ENCODE peak calls at places on chromosomes 16 and 17, in nine cellular contexts. T, O, G, U, I, D, R, Q and N are unnamed samples.

GRCh38 chr17:32458367-32458766 is 14.1 kb downstream of the PSMD11 start:
- DNase-seq in T (no peak), O (no peak), G (no peak), U (no peak), I (no peak), D (no peak), R (no peak), Q (no peak), N (no peak)

GRCh38 chr16:72224260-72224768 is 52.4 kb upstream of the PMFBP1 start:
- DNase-seq in T (no peak), O (no peak), G (no peak), U (peak), I (no peak), D (no peak), R (no peak), Q (no peak), N (no peak)

GRCh38 chr17:76022285-76022684 is 4.8 kb downstream of the EVPL start:
- DNase-seq in T (no peak), O (no peak), G (no peak), U (no peak), I (no peak), D (no peak), R (no peak), Q (no peak), N (no peak)

GRCh38 chr16:11634307-11634706 is 33.9 kb upstream of the SNN start:
- DNase-seq in T (no peak), O (no peak), G (no peak), U (no peak), I (no peak), D (no peak), R (no peak), Q (no peak), N (no peak)

GRCh38 chr16:19879241-19879792 is 5.3 kb downstream of the GPRC5B start:
- DNase-seq in T (no peak), O (no peak), G (no peak), U (peak), I (no peak), D (no peak), R (no peak), Q (peak), N (no peak)

GRCh38 chr16:73356401-73357079 is 308.6 kb upstream of the ZFHX3 start:
- DNase-seq in T (no peak), O (no peak), G (no peak), U (no peak), I (no peak), D (no peak), R (no peak), Q (no peak), N (no peak)

GRCh38 chr16:75222271-75222783 is 3.5 kb downstream of the CTRB1 start:
- DNase-seq in T (no peak), O (no peak), G (no peak), U (no peak), I (no peak), D (no peak), R (no peak), Q (no peak), N (no peak)

GRCh38 chr16:81415757-81416156 is 28.9 kb upstream of the CMIP start:
- DNase-seq in T (no peak), O (no peak), G (no peak), U (no peak), I (no peak), D (no peak), R (no peak), Q (no peak), N (no peak)

GRCh38 chr17:64767269-64767997 is 105.3 kb upstream of the SMURF2 start:
- DNase-seq in T (no peak), O (no peak), G (no peak), U (no peak), I (no peak), D (no peak), R (no peak), Q (no peak), N (no peak)

GRCh38 chr16:79261461-79261860 is 339.1 kb downstream of the MAF start:
- DNase-seq in T (peak), O (no peak), G (peak), U (peak), I (no peak), D (no peak), R (no peak), Q (peak), N (no peak)

GRCh38 chr17:77266891-77267341 is 126.1 kb downstream of the SEC14L1 start:
- DNase-seq in T (no peak), O (no peak), G (no peak), U (no peak), I (no peak), D (no peak), R (no peak), Q (peak), N (peak)

GRCh38 chr16:19196871-19197270 is 28.8 kb downstream of the SYT17 start:
- DNase-seq in T (no peak), O (no peak), G (no peak), U (no peak), I (no peak), D (no peak), R (no peak), Q (no peak), N (no peak)

GRCh38 chr17:40110457-40110856 is 10.1 kb upstream of the NR1D1 start:
- DNase-seq in T (no peak), O (no peak), G (no peak), U (no peak), I (no peak), D (no peak), R (no peak), Q (peak), N (no peak)

GRCh38 chr17:51751072-51751471 is 407.4 kb downstream of the CA10 start:
- DNase-seq in T (no peak), O (no peak), G (no peak), U (no peak), I (no peak), D (no peak), R (no peak), Q (no peak), N (no peak)

GRCh38 chr16:9115277-9115676 is 23.8 kb downstream of the HAPSTR1 start:
- DNase-seq in T (no peak), O (no peak), G (no peak), U (no peak), I (no peak), D (no peak), R (no peak), Q (no peak), N (no peak)

GRCh38 chr16:61419771-61420170 is 616.5 kb downstream of the CDH8 start:
- DNase-seq in T (no peak), O (no peak), G (no peak), U (no peak), I (no peak), D (no peak), R (no peak), Q (no peak), N (no peak)

GRCh38 chr17:76872221-76872873 is 4.1 kb downstream of the MGAT5B start:
- DNase-seq in T (no peak), O (no peak), G (no peak), U (no peak), I (no peak), D (no peak), R (no peak), Q (peak), N (no peak)

GRCh38 chr17:82866521-82867214 is 26.8 kb upstream of the ZNF750 start:
- DNase-seq in T (peak), O (no peak), G (no peak), U (no peak), I (no peak), D (no peak), R (no peak), Q (peak), N (no peak)

GRCh38 chr16:52964290-52964689 is 88.4 kb downstream of the CHD9NB start:
- DNase-seq in T (no peak), O (no peak), G (no peak), U (no peak), I (no peak), D (no peak), R (no peak), Q (no peak), N (no peak)

GRCh38 chr17:37770631-37771518 is 26.0 kb upstream of the HNF1B start:
- DNase-seq in T (peak), O (no peak), G (no peak), U (peak), I (no peak), D (peak), R (no peak), Q (peak), N (no peak)

GRCh38 chr16:84822990-84823389 is 3.2 kb downstream of the CRISPLD2 start:
- DNase-seq in T (no peak), O (no peak), G (no peak), U (no peak), I (no peak), D (no peak), R (no peak), Q (no peak), N (no peak)

GRCh38 chr16:48503779-48504178 is 106.2 kb downstream of the N4BP1 start:
- DNase-seq in T (peak), O (no peak), G (no peak), U (no peak), I (no peak), D (no peak), R (no peak), Q (peak), N (no peak)

GRCh38 chr17:4449736-4450135 is 16.0 kb downstream of the SPNS3 start:
- DNase-seq in T (no peak), O (no peak), G (no peak), U (peak), I (no peak), D (no peak), R (no peak), Q (peak), N (no peak)

GRCh38 chr17:42895185-42895555 is 5.4 kb upstream of the G6PC1 start:
- DNase-seq in T (no peak), O (no peak), G (no peak), U (peak), I (no peak), D (no peak), R (no peak), Q (no peak), N (no peak)

GRCh38 chr16:22924492-22924891 is 110.5 kb downstream of the HS3ST2 start:
- DNase-seq in T (no peak), O (no peak), G (no peak), U (no peak), I (no peak), D (no peak), R (no peak), Q (no peak), N (no peak)

GRCh38 chr16:84643180-84643583 is 5.1 kb upstream of the KLHL36 start:
- DNase-seq in T (peak), O (no peak), G (no peak), U (no peak), I (no peak), D (no peak), R (no peak), Q (no peak), N (no peak)

GRCh38 chr16:18983565-18984424 is at the start of gene TMC7:
- DNase-seq in T (peak), O (no peak), G (peak), U (peak), I (no peak), D (no peak), R (peak), Q (peak), N (no peak)

GRCh38 chr16:8342276-8342675 is 248.0 kb downstream of the TMEM114 start:
- DNase-seq in T (no peak), O (no peak), G (no peak), U (no peak), I (no peak), D (no peak), R (no peak), Q (no peak), N (no peak)